ENCODE peak calls at places on chromosomes 3 and 15, in ten cellular contexts. S, M, I, U, G, L, P, Z, C and Y are unnamed samples.

GRCh38 chr15:40114218-40114617 is 5.5 kb upstream of the BMF start:
- DNase-seq in S (no peak), M (no peak), I (no peak), U (no peak), G (no peak), L (no peak), P (peak), Z (no peak), C (no peak), Y (no peak)

GRCh38 chr3:61199843-61200242 is 51.4 kb downstream of the FHIT start:
- DNase-seq in S (no peak), M (no peak), I (no peak), U (no peak), G (no peak), L (no peak), P (no peak), Z (no peak), C (no peak), Y (no peak)

GRCh38 chr3:66039590-66039887 is 821 bp upstream of the MAGI1 start:
- DNase-seq in S (peak), M (peak), I (no peak), U (peak), G (peak), L (no peak), P (peak), Z (no peak), C (no peak), Y (peak)

GRCh38 chr3:156837130-156837529 is 11.0 kb downstream of the LEKR1 start:
- DNase-seq in S (no peak), M (no peak), I (no peak), U (no peak), G (no peak), L (peak), P (no peak), Z (no peak), C (no peak), Y (no peak)

GRCh38 chr3:64163755-64164148 is 61.5 kb downstream of the PRICKLE2 start:
- DNase-seq in S (no peak), M (no peak), I (no peak), U (no peak), G (no peak), L (peak), P (no peak), Z (no peak), C (no peak), Y (peak)

GRCh38 chr15:86743283-86743903 is 663.7 kb downstream of the AGBL1 start:
- DNase-seq in S (no peak), M (peak), I (no peak), U (peak), G (no peak), L (no peak), P (no peak), Z (no peak), C (peak), Y (peak)

GRCh38 chr3:177813322-177813721 is 616.0 kb upstream of the TBL1XR1 start:
- DNase-seq in S (no peak), M (peak), I (no peak), U (no peak), G (peak), L (peak), P (no peak), Z (no peak), C (peak), Y (no peak)

GRCh38 chr3:118101891-118102290 is 932.8 kb downstream of the IGSF11 start:
- DNase-seq in S (no peak), M (no peak), I (no peak), U (no peak), G (no peak), L (no peak), P (no peak), Z (no peak), C (no peak), Y (no peak)

GRCh38 chr3:50044976-50045375 is 43.7 kb upstream of the RBM5 start:
- DNase-seq in S (no peak), M (no peak), I (no peak), U (no peak), G (no peak), L (no peak), P (no peak), Z (no peak), C (no peak), Y (no peak)

GRCh38 chr3:150495563-150496168 is 50.6 kb downstream of the SERP1 start:
- DNase-seq in S (no peak), M (no peak), I (no peak), U (peak), G (no peak), L (peak), P (no peak), Z (peak), C (peak), Y (no peak)

GRCh38 chr3:134449277-134449676 is 36.5 kb downstream of the ANAPC13 start:
- DNase-seq in S (no peak), M (peak), I (no peak), U (peak), G (peak), L (peak), P (peak), Z (no peak), C (peak), Y (no peak)

GRCh38 chr3:72625616-72626337 is 222.5 kb downstream of the SHQ1 start:
- DNase-seq in S (no peak), M (no peak), I (no peak), U (no peak), G (no peak), L (peak), P (no peak), Z (no peak), C (no peak), Y (peak)

GRCh38 chr15:75694241-75695182 is 18.1 kb downstream of the CSPG4 start:
- DNase-seq in S (peak), M (peak), I (no peak), U (peak), G (peak), L (peak), P (no peak), Z (no peak), C (peak), Y (peak)

GRCh38 chr3:195356151-195357086 is 85.5 kb upstream of the XXYLT1 start:
- DNase-seq in S (no peak), M (no peak), I (no peak), U (no peak), G (no peak), L (peak), P (peak), Z (no peak), C (no peak), Y (no peak)

GRCh38 chr3:38265604-38266307 is at the start of gene SLC22A13:
- DNase-seq in S (no peak), M (no peak), I (no peak), U (no peak), G (no peak), L (no peak), P (no peak), Z (no peak), C (no peak), Y (no peak)

GRCh38 chr15:97504031-97504430 is 456.5 kb upstream of the ARRDC4 start:
- DNase-seq in S (no peak), M (no peak), I (no peak), U (peak), G (no peak), L (peak), P (no peak), Z (no peak), C (no peak), Y (no peak)

GRCh38 chr3:71011565-71012287 is 571.8 kb downstream of the FOXP1 start:
- DNase-seq in S (no peak), M (no peak), I (no peak), U (no peak), G (no peak), L (peak), P (no peak), Z (no peak), C (no peak), Y (no peak)

DNA sequence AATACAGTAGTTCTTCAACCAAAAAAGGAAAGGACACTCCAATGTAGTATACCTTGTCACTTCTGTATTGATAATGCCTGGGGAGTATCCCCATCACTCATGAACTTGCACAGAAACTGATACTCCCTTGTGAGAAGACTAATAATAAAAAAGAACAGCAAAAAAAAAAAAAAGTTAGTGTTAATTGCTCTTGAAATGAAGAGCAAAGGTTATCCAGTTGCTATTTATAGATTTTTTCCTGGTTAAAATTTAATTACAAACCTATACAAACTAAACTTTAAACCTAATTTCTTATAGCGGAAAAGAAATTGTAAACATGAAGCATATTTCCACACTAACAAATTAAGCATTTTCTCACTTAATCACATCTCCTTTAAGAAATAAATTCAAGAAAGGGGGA is 6.7 kb downstream of the PLOD2 start:
- DNase-seq in S (no peak), M (no peak), I (no peak), U (no peak), G (no peak), L (no peak), P (no peak), Z (no peak), C (no peak), Y (no peak)
- TF ChIP-seq POLR2A in S (no peak), M (no peak), I (no peak), U (no peak), G (no peak), L (no peak), P (no peak), Z (no peak), C (no peak), Y (no peak)

DNA sequence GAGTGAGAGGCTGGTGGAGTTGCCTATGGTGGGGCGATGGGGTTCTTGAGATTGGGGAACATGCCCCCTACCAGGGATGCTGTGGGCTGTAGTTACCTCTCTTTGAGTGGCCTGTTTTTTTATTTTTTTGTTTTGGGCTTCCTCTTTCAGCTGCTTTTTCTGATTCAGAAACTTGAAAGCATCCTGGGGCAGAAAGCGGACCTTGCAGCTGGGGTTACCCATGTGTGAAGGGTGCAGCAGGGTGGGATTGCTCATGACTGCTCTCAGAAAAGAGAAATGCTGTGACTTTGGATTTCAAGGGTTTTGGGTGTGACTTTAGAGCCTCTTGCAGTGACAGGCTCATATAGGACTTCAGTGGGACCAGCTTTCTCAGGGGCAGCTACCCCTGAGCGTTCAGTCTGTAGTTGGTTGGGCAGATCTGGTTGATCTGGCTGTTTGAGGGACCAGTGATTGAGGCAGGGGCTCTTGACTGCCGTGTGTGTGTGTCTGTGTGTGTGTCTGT is 1.8 kb downstream of the LIMD1 start:
- DNase-seq in S (no peak), M (no peak), I (no peak), U (peak), G (no peak), L (no peak), P (no peak), Z (no peak), C (no peak), Y (no peak)
- TF ChIP-seq POLR2A in S (no peak), M (no peak), I (no peak), U (no peak), G (no peak), L (no peak), P (no peak), Z (no peak), C (no peak), Y (no peak)

DNA sequence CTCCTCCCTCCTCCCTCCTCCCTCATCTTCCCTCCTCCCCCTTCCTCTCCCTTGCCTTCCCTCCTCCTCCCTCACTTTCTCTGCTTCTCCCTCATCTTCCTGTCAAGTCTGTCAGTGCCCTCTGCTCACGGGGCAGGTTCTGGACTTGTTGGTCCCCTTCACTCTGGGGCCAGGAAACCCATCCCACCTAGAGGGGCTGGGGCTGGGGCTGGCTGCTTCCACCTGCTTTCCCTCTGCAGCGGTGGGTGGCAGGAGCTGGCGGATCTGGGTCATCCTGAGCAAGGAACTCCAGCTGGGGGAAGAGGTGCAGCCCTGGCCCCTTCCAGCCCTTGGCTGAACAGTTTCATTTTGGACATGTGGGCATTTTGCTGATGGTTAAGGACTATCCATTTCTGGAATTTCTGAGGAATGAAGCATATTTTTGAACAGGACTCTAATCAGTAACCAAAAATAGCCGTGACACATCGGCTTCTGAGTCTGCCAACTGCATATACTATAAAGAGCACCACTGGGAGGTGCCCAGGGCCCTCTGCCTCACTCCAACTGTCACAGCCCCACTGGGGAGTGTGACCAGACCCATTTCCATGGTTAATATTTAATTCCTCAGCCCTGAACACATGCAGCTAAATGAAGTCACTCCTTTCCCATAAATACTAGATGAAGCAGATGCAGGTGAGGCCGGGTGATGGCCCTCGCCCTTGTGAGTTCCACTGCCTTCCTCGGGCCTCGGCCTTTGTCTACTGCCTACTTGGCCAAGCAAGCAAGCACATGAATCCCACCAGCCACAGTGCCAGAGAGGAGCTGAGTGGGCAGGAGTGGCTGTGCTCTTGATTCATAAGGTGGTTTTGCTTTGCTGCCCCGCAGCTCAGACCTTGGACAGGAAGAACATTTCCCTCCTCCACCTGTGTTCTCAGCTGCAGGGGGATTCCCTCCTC is 39.8 kb downstream of the CHDH start:
- DNase-seq in S (no peak), M (no peak), I (no peak), U (no peak), G (no peak), L (peak), P (peak), Z (no peak), C (no peak), Y (peak)
- TF ChIP-seq POLR2A in S (no peak), M (no peak), I (no peak), U (no peak), G (no peak), L (no peak), P (no peak), Z (no peak), C (no peak), Y (peak)

GRCh38 chr3:78268716-78269668 is 1229.1 kb downstream of the ROBO2 start:
- DNase-seq in S (no peak), M (no peak), I (no peak), U (no peak), G (no peak), L (no peak), P (no peak), Z (no peak), C (no peak), Y (no peak)
- TF ChIP-seq POLR2A in S (no peak), M (no peak), I (no peak), U (no peak), G (no peak), L (no peak), P (no peak), Z (no peak), C (no peak), Y (no peak)

GRCh38 chr3:149087208-149087607 is 875 bp upstream of the HLTF start:
- DNase-seq in S (peak), M (no peak), I (no peak), U (no peak), G (no peak), L (no peak), P (no peak), Z (no peak), C (no peak), Y (no peak)

GRCh38 chr3:149089395-149089794 is 3.1 kb upstream of the HLTF start:
- DNase-seq in S (no peak), M (no peak), I (no peak), U (no peak), G (no peak), L (no peak), P (no peak), Z (no peak), C (no peak), Y (no peak)

GRCh38 chr3:149085828-149086231 is 503 bp downstream of the HLTF start:
- DNase-seq in S (no peak), M (no peak), I (no peak), U (peak), G (no peak), L (peak), P (no peak), Z (no peak), C (peak), Y (no peak)

GRCh38 chr3:149090907-149091306 is 4.6 kb upstream of the HLTF start:
- DNase-seq in S (no peak), M (no peak), I (no peak), U (no peak), G (no peak), L (no peak), P (no peak), Z (no peak), C (no peak), Y (no peak)

GRCh38 chr3:149086232-149086988 is at the start of gene HLTF:
- DNase-seq in S (peak), M (peak), I (peak), U (peak), G (peak), L (peak), P (peak), Z (peak), C (peak), Y (peak)
- TF ChIP-seq POLR2A in S (no peak), M (no peak), I (no peak), U (peak), G (peak), L (peak), P (peak), Z (no peak), C (peak), Y (peak)